ENCODE peak calls at places on chromosomes 3 and 15, in eight cellular contexts. R is glutamatergic neuron; E is lung microvascular endothelial cell; J is cardiac septum; I is uterus; K is stimulated activated CD4-positive, alpha-beta T cell treated with anti-CD3 and anti-CD28 coated beads, Interleukin-1b, Interleukin-23, amount 100 ng/mL, for 24 hours; Q is A549; G is activated CD4-positive, alpha-beta T cell treated with anti-CD3 and anti-CD28 coated beads, Interleukin-2, amount 10 ng/mL, durations not matched to agents 7 days and 5 days. F is an unnamed sample.

GRCh38 chr3:179613807-179614206 is 9.2 kb downstream of the NDUFB5 start:
- DNase-seq in R (no peak), E (no peak), J (no peak), I (no peak), K (no peak), Q (no peak), G (no peak), F (no peak)

GRCh38 chr3:22392859-22393258 is 641.8 kb upstream of the ZNF385D start:
- DNase-seq in R (no peak), E (no peak), J (no peak), I (no peak), K (no peak), Q (no peak), G (no peak), F (no peak)

GRCh38 chr15:78564743-78565096 is 600 bp upstream of the CHRNA5 start:
- DNase-seq in R (no peak), E (no peak), J (no peak), I (no peak), K (no peak), Q (no peak), G (no peak), F (no peak)

GRCh38 chr15:48433226-48433886 is 102.1 kb downstream of the DUT start:
- DNase-seq in R (no peak), E (no peak), J (no peak), I (no peak), K (no peak), Q (no peak), G (no peak), F (no peak)

GRCh38 chr15:79682851-79683288 is 213.9 kb downstream of the MTHFS start:
- DNase-seq in R (no peak), E (no peak), J (no peak), I (no peak), K (no peak), Q (peak; percentile 43), G (no peak), F (no peak)

GRCh38 chr3:15387735-15388134 is 39.6 kb downstream of the METTL6 start:
- DNase-seq in R (no peak), E (no peak), J (no peak), I (no peak), K (no peak), Q (no peak), G (no peak), F (no peak)

GRCh38 chr3:122745365-122746021 is 48.1 kb downstream of the HSPBAP1 start:
- DNase-seq in R (no peak), E (no peak), J (no peak), I (no peak), K (no peak), Q (no peak), G (no peak), F (no peak)

GRCh38 chr3:158731938-158732855 is at the start of gene RARRES1:
- DNase-seq in R (peak; percentile 65), E (peak; percentile 71), J (peak; percentile 91), I (peak; percentile 79), K (peak; percentile 21), Q (peak; percentile 60), G (peak; percentile 36), F (peak; percentile 87)

GRCh38 chr15:70478251-70478990 is 284.9 kb downstream of the UACA start:
- DNase-seq in R (no peak), E (no peak), J (no peak), I (peak; percentile 52), K (no peak), Q (no peak), G (no peak), F (no peak)

GRCh38 chr15:85019815-85020590 is 38.3 kb downstream of the PDE8A start:
- DNase-seq in R (no peak), E (no peak), J (no peak), I (no peak), K (no peak), Q (no peak), G (no peak), F (no peak)

GRCh38 chr3:117873236-117873635 is 1161.4 kb downstream of the IGSF11 start:
- DNase-seq in R (peak; percentile 24), E (no peak), J (no peak), I (peak; percentile 23), K (no peak), Q (no peak), G (no peak), F (peak; percentile 69)

GRCh38 chr3:55698826-55699225 is 211.7 kb upstream of the WNT5A start:
- DNase-seq in R (no peak), E (no peak), J (no peak), I (no peak), K (no peak), Q (no peak), G (no peak), F (no peak)

GRCh38 chr3:179967622-179968021 is 69.1 kb downstream of the PEX5L start:
- DNase-seq in R (no peak), E (no peak), J (no peak), I (no peak), K (no peak), Q (no peak), G (no peak), F (no peak)

GRCh38 chr3:156575661-156576450 is 20.9 kb upstream of the SSR3 start:
- DNase-seq in R (no peak), E (no peak), J (no peak), I (no peak), K (no peak), Q (no peak), G (no peak), F (no peak)